ENCODE peak calls at places on chromosomes 3 and 15, in four cellular contexts. B is vagina, W is tibial nerve, C is transverse colon. Y is an unnamed sample.

GRCh38 chr3:78632925-78633324 is 1134.9 kb downstream of the ROBO1 start:
- DNase-seq in C (no peak), B (no peak), W (no peak), Y (no peak)

GRCh38 chr3:131075632-131076328 is 49.1 kb downstream of the NEK11 start:
- DNase-seq in W (no peak), B (no peak), C (peak; percentile 8), Y (no peak)

GRCh38 chr3:195914648-195915473 is 6.5 kb upstream of the TNK2 start:
- DNase-seq in W (peak; percentile 83), C (peak; percentile 94), B (no peak), Y (no peak)

GRCh38 chr15:52288051-52288942 is 7.3 kb downstream of the MYO5C start:
- DNase-seq in B (no peak), W (no peak), C (peak; percentile 87), Y (no peak)

GRCh38 chr3:155664922-155665695 is 79.8 kb downstream of the PLCH1 start:
- DNase-seq in W (peak; percentile 74), B (no peak), C (peak; percentile 52), Y (peak; percentile 0)

GRCh38 chr3:194046995-194047681 is 88.8 kb upstream of the HES1 start:
- DNase-seq in W (peak; percentile 35), B (no peak), C (peak; percentile 66), Y (no peak)

GRCh38 chr3:33717616-33717865 is 513 bp downstream of the CLASP2 start:
- DNase-seq in C (peak; percentile 86), W (peak; percentile 32), B (no peak), Y (no peak)

GRCh38 chr3:166510382-166510781 is 673.2 kb upstream of the BCHE start:
- DNase-seq in W (no peak), B (no peak), C (no peak), Y (no peak)

GRCh38 chr15:45177285-45177684 is 10.5 kb downstream of the SHF start:
- DNase-seq in C (no peak), W (no peak), B (no peak), Y (no peak)

GRCh38 chr3:13124631-13125030 is 51.4 kb upstream of the IQSEC1 start:
- DNase-seq in B (no peak), W (no peak), C (no peak), Y (no peak)

GRCh38 chr3:45644063-45644462 is 45.1 kb upstream of the SACM1L start:
- DNase-seq in W (no peak), C (no peak), B (no peak), Y (no peak)

GRCh38 chr3:189897406-189897805 is 223.3 kb downstream of the P3H2 start:
- DNase-seq in B (no peak), W (no peak), C (no peak), Y (no peak)

GRCh38 chr3:93930041-93930440 is 43.7 kb downstream of the PROS1 start:
- DNase-seq in B (no peak), C (no peak), W (no peak), Y (no peak)

GRCh38 chr3:38002940-38003339 is 12.4 kb downstream of the VILL start:
- DNase-seq in B (no peak), W (no peak), C (peak; percentile 8), Y (no peak)

GRCh38 chr3:108407858-108408257 is 102.5 kb downstream of the MYH15 start:
- DNase-seq in W (no peak), C (no peak), B (no peak), Y (no peak)

GRCh38 chr3:131025500-131025899 is 1.1 kb downstream of the ASTE1 start:
- DNase-seq in B (no peak), W (no peak), C (no peak), Y (no peak)

GRCh38 chr3:198032039-198032438 is 72.0 kb downstream of the LMLN start:
- DNase-seq in B (no peak), W (no peak), C (no peak), Y (no peak)

GRCh38 chr3:135539854-135540253 is 425.7 kb upstream of the PPP2R3A start:
- DNase-seq in W (no peak), B (no peak), C (no peak), Y (no peak)

GRCh38 chr15:46091860-46092450 is 457.1 kb downstream of the SQOR start:
- DNase-seq in C (peak; percentile 14), W (peak; percentile 21), B (no peak), Y (no peak)

GRCh38 chr15:101440846-101441590 is 48.5 kb downstream of the PCSK6 start:
- DNase-seq in W (no peak), B (no peak), C (no peak), Y (no peak)

GRCh38 chr3:101532783-101533602 is 20.0 kb upstream of the SENP7 start:
- DNase-seq in W (no peak), C (no peak), B (no peak), Y (no peak)

GRCh38 chr3:53806182-53807116 is 39.8 kb downstream of the CHDH start:
- DNase-seq in C (peak; percentile 65), B (no peak), W (no peak), Y (no peak)

GRCh38 chr3:58254144-58254543 is 16.6 kb downstream of the ABHD6 start:
- DNase-seq in B (no peak), W (no peak), C (no peak), Y (no peak)

GRCh38 chr15:71526061-71526460 is 284.3 kb upstream of the NR2E3 start:
- DNase-seq in B (no peak), C (no peak), W (no peak), Y (no peak)

GRCh38 chr3:195117978-195118581 is 152.9 kb downstream of the XXYLT1 start:
- DNase-seq in C (peak; percentile 56), B (no peak), W (no peak), Y (no peak)

DNA sequence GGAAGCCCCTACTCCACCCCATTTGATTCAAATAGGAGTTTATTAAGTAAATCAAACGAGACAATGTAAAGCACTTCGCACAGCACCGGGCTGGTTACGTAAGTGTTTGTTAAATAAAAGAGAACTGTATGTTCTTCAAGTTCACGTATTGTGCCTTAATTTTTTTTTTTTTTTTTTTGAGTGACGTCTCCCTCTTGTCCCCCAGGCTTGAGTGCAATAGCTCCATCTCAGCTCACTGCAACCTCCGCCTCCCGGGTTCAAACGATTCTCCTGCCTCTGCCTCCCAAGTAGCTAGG is 1.3 kb upstream of the WWTR1 start:
- DNase-seq in W (peak; percentile 17), B (no peak), C (no peak), Y (no peak)
- TF ChIP-seq POLR2A in W (no peak), B (no peak), C (no peak), Y (no peak)

GRCh38 chr3:8501388-8502131 is at the start of gene LMCD1:
- DNase-seq in B (no peak), W (peak; percentile 81), C (peak; percentile 95), Y (peak; percentile 52)
- TF ChIP-seq CTCF in B (no peak), W (peak; percentile 53), C (peak; percentile 25), Y (peak; percentile 16)

DNA sequence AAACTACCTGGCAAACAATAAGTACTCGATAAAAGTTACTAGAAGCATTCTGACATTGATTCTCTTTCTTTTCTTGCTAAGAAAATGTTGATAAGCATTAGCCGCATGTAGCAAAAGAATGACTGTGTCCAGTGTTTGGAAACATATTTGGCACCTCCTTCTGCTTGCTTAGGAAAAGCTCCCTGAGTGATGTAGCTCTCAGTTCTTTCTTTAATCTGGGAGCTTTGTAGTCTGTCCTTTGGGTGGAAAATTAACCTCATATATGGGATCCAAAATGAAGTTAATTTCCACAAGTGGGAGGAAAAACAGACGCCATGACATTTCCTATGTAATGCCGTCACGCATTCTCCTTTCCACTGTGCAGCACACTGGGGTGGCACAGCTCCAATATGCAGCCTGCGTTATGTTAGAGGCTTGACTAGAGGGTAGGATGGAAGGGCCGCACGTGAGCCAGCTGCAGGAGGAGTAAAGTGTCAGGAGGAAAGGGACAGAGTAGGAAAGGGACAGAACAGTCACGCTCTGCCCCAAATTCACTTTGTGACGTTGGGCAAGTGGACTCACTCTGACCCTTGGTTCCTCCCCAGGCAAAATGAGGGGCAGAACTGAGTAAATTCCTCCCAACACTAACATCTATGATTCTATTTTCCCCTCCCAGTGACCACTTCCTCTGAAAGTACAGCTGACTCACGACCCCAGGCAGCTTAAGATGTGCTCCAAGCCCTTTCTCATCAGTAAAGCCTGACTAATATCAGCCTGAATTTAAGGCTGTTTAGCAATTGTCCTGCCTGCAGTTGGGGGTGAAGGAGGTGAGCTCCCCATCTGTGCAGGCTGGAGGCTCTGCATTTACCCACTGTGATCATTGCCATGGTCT is 176.4 kb upstream of the PFN2 start:
- DNase-seq in W (no peak), C (peak; percentile 33), B (no peak), Y (no peak)
- H3K27ac ChIP-seq in W (no peak overlapping the region), C (peak overlapping the region; percentile 48), B (no peak overlapping the region), Y (no peak overlapping the region)

GRCh38 chr3:124887177-124887995 is at the start of gene ITGB5:
- DNase-seq in W (peak; percentile 66), B (no peak), C (peak; percentile 83), Y (no peak)
- TF ChIP-seq POLR2A in W (peak; percentile 48), B (no peak), C (peak; percentile 61), Y (peak; percentile 75)

GRCh38 chr3:119388577-119388976 is 74.8 kb downstream of the TMEM39A start:
- DNase-seq in W (no peak), B (no peak), C (no peak), Y (no peak)
- TF ChIP-seq CTCF in W (peak; percentile 65), B (no peak), C (no peak), Y (no peak)

GRCh38 chr3:124295358-124295757 is 303.4 kb upstream of the ROPN1 start:
- DNase-seq in C (no peak), B (no peak), W (no peak), Y (no peak)

GRCh38 chr3:124298951-124299350 is 307.0 kb upstream of the ROPN1 start:
- DNase-seq in C (no peak), W (no peak), B (no peak), Y (no peak)

GRCh38 chr3:124296416-124296815 is 304.5 kb upstream of the ROPN1 start:
- DNase-seq in W (no peak), B (no peak), C (no peak), Y (no peak)

GRCh38 chr3:124299831-124300230 is 307.9 kb upstream of the ROPN1 start:
- DNase-seq in W (no peak), B (no peak), C (no peak), Y (no peak)

GRCh38 chr3:124297062-124297980 is 305.4 kb upstream of the ROPN1 start:
- DNase-seq in B (no peak), C (no peak), W (no peak), Y (no peak)
- H3K27ac ChIP-seq in B (no peak overlapping the region), C (no peak overlapping the region), W (no peak overlapping the region), Y (no peak overlapping the region)

GRCh38 chr15:41230650-41231533 is at the start of the genes CHP1 and EXD1:
- DNase-seq in W (peak; percentile 96), B (peak; percentile 98), C (peak; percentile 99), Y (peak; percentile 86)
- TF ChIP-seq POLR2A in W (peak; percentile 71), B (no peak), C (peak; percentile 97), Y (peak; percentile 79)

DNA sequence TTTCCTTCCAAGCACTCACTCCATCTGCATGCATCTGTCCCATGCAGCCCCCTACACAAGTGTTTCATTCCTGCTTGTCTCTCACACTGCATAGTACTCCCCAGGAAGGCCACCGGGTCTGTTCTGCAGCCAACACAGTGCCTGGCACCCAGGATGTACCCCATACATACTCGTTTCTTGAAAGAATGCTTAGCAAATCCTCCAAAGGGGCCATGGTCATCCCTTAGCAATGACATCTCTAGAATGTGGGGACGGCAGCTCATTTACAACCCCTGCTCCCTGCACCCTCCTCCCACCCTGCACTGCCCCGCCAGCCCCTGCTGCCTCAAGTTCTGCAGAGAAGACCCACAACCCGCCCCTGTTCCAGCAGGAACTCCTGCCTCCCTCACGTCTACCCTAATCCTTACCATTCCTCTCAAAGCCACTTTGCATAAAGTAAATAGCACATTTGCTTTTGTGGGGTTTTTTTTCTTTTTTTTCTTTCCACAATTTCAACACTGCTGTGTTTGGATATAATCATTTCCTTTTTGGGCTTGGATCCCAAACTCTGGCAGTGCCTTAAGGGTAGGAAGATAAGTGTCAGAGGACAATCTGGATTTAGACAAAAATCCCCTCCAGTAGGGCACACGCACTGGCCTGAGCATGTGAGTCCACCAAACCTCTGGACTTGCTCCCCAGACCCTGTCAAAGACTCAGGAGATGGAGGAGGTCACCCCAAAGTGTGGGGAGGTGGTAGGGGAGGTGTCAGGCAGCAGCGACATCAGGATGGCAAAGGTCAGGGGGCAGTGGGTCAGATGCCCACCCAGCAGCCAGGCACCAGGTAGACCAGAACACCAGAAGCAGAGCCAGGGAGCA is 68.4 kb downstream of the MEGF11 start:
- DNase-seq in W (no peak), B (no peak), C (no peak), Y (no peak)
- TF ChIP-seq CTCF in W (no peak), B (no peak), C (no peak), Y (no peak)

Y was measured in esophagus squamous epithelium.